ENCODE peak calls at places on chromosome 14, in nine cellular contexts. U, G, W, M, F, Z, N, L and R are unnamed samples.

GRCh38 chr14:49982522-49982951 is 89.7 kb downstream of the ARF6 start:
- DNase-seq in U (peak; percentile 38), G (no peak), W (no peak), M (no peak), F (peak; percentile 79), Z (no peak), N (no peak), L (peak; percentile 93), R (no peak)

GRCh38 chr14:101929946-101930345 is 34.4 kb upstream of the DYNC1H1 start:
- DNase-seq in U (no peak), G (no peak), W (no peak), M (no peak), F (no peak), Z (no peak), N (no peak), L (no peak), R (no peak)

GRCh38 chr14:101501341-101501740 is 60.0 kb upstream of the DIO3 start:
- DNase-seq in U (no peak), G (no peak), W (peak; percentile 4), M (no peak), F (no peak), Z (no peak), N (no peak), L (no peak), R (no peak)

GRCh38 chr14:85607571-85608219 is 77.8 kb downstream of the FLRT2 start:
- DNase-seq in U (peak; percentile 92), G (no peak), W (no peak), M (no peak), F (peak; percentile 77), Z (peak; percentile 34), N (no peak), L (peak; percentile 96), R (no peak)

GRCh38 chr14:41749425-41749824 is 142.7 kb downstream of the LRFN5 start:
- DNase-seq in U (peak; percentile 6), G (no peak), W (no peak), M (no peak), F (no peak), Z (peak; percentile 74), N (peak; percentile 8), L (peak; percentile 56), R (no peak)

GRCh38 chr14:90717916-90718315 is 98.3 kb downstream of the TTC7B start:
- DNase-seq in U (no peak), G (no peak), W (no peak), M (no peak), F (peak; percentile 73), Z (no peak), N (no peak), L (peak; percentile 53), R (no peak)

GRCh38 chr14:80485764-80486163 is 274.5 kb upstream of the DIO2 start:
- DNase-seq in U (no peak), G (no peak), W (no peak), M (no peak), F (no peak), Z (no peak), N (no peak), L (no peak), R (no peak)

GRCh38 chr14:64817631-64818030 is 62.1 kb downstream of the SPTB start:
- DNase-seq in U (no peak), G (no peak), W (no peak), M (no peak), F (peak; percentile 68), Z (no peak), N (no peak), L (no peak), R (no peak)

GRCh38 chr14:105315211-105315721 is 718 bp downstream of the PACS2 start:
- DNase-seq in U (peak; percentile 3), G (no peak), W (peak; percentile 66), M (peak; percentile 53), F (no peak), Z (no peak), N (no peak), L (no peak), R (peak; percentile 38)

GRCh38 chr14:77458249-77458950 is 507 bp downstream of the AHSA1 start:
- DNase-seq in U (peak; percentile 37), G (no peak), W (peak; percentile 44), M (no peak), F (peak; percentile 55), Z (no peak), N (no peak), L (peak; percentile 25), R (peak; percentile 85)

GRCh38 chr14:87873741-87874140 is 119.2 kb downstream of the GALC start:
- DNase-seq in U (peak; percentile 7), G (no peak), W (no peak), M (no peak), F (no peak), Z (no peak), N (no peak), L (peak; percentile 38), R (no peak)

GRCh38 chr14:69682607-69683263 is 71.3 kb downstream of the SUSD6 start:
- DNase-seq in U (peak; percentile 4), G (no peak), W (no peak), M (no peak), F (peak; percentile 44), Z (no peak), N (no peak), L (no peak), R (no peak)

GRCh38 chr14:106210650-106211049 is 684.3 kb downstream of the TMEM121 start:
- DNase-seq in U (no peak), G (no peak), W (no peak), M (no peak), F (no peak), Z (no peak), N (no peak), L (no peak), R (no peak)

GRCh38 chr14:91177073-91177796 is 63.4 kb downstream of the DGLUCY start:
- DNase-seq in U (peak; percentile 52), G (peak; percentile 29), W (peak; percentile 66), M (peak; percentile 50), F (peak; percentile 81), Z (peak; percentile 63), N (peak; percentile 64), L (peak; percentile 72), R (peak; percentile 76)

GRCh38 chr14:69069020-69069421 is 83.9 kb downstream of the DCAF5 start:
- DNase-seq in U (no peak), G (no peak), W (no peak), M (no peak), F (peak; percentile 70), Z (peak; percentile 14), N (no peak), L (peak; percentile 83), R (peak; percentile 47)

GRCh38 chr14:63027719-63028118 is 17.5 kb downstream of the KCNH5 start:
- DNase-seq in U (no peak), G (no peak), W (no peak), M (no peak), F (no peak), Z (no peak), N (no peak), L (no peak), R (no peak)

GRCh38 chr14:71473843-71474242 is 458.4 kb upstream of the RGS6 start:
- DNase-seq in U (no peak), G (no peak), W (no peak), M (no peak), F (no peak), Z (no peak), N (no peak), L (no peak), R (no peak)

GRCh38 chr14:92914087-92914656 is 8.8 kb upstream of the CHGA start:
- DNase-seq in U (peak; percentile 9), G (no peak), W (peak; percentile 37), M (no peak), F (peak; percentile 62), Z (no peak), N (no peak), L (peak; percentile 14), R (peak; percentile 68)

GRCh38 chr14:24224618-24225071 is 7.5 kb downstream of the NEDD8 start:
- DNase-seq in U (no peak), G (no peak), W (no peak), M (no peak), F (peak; percentile 73), Z (no peak), N (no peak), L (peak; percentile 73), R (no peak)

GRCh38 chr14:103279129-103280025 is 54.7 kb upstream of the EIF5 start:
- DNase-seq in U (no peak), G (no peak), W (no peak), M (no peak), F (no peak), Z (no peak), N (no peak), L (no peak), R (peak; percentile 51)

GRCh38 chr14:22190411-22191191 is 398.4 kb downstream of the DAD1 start:
- DNase-seq in U (no peak), G (no peak), W (no peak), M (no peak), F (no peak), Z (peak; percentile 90), N (no peak), L (peak; percentile 72), R (no peak)

GRCh38 chr14:99552572-99553216 is 51.3 kb downstream of the CCDC85C start:
- DNase-seq in U (no peak), G (no peak), W (no peak), M (no peak), F (no peak), Z (no peak), N (no peak), L (no peak), R (no peak)

GRCh38 chr14:81589381-81590065 is 55.9 kb upstream of the SEL1L start:
- DNase-seq in U (no peak), G (no peak), W (no peak), M (no peak), F (no peak), Z (no peak), N (no peak), L (no peak), R (no peak)

GRCh38 chr14:35932659-35933159 is 106.6 kb downstream of the BRMS1L start:
- DNase-seq in U (peak; percentile 22), G (peak; percentile 4), W (peak; percentile 20), M (no peak), F (no peak), Z (no peak), N (no peak), L (no peak), R (no peak)

GRCh38 chr14:90521121-90521929 is 124.5 kb downstream of the CALM1 start:
- DNase-seq in U (no peak), G (no peak), W (no peak), M (no peak), F (no peak), Z (peak; percentile 35), N (peak; percentile 27), L (no peak), R (no peak)

GRCh38 chr14:105335735-105336476 is 21.4 kb downstream of the PACS2 start:
- DNase-seq in U (no peak), G (no peak), W (no peak), M (no peak), F (no peak), Z (no peak), N (no peak), L (no peak), R (no peak)

GRCh38 chr14:75342762-75343599 is 64.4 kb downstream of the FOS start:
- DNase-seq in U (peak; percentile 51), G (no peak), W (no peak), M (no peak), F (no peak), Z (no peak), N (no peak), L (no peak), R (no peak)

GRCh38 chr14:69319911-69320310 is 60.0 kb downstream of the GALNT16 start:
- DNase-seq in U (no peak), G (no peak), W (no peak), M (no peak), F (no peak), Z (no peak), N (no peak), L (no peak), R (no peak)

GRCh38 chr14:65461730-65462129 is 49.2 kb downstream of the FUT8 start:
- DNase-seq in U (peak; percentile 76), G (no peak), W (no peak), M (no peak), F (peak; percentile 14), Z (no peak), N (no peak), L (peak; percentile 34), R (no peak)

GRCh38 chr14:100375273-100375962 is 52.3 kb downstream of the SLC25A47 start:
- DNase-seq in U (peak; percentile 90), G (peak; percentile 50), W (peak; percentile 33), M (no peak), F (peak; percentile 93), Z (peak; percentile 95), N (peak; percentile 11), L (peak; percentile 94), R (peak; percentile 95)

GRCh38 chr14:43625294-43625693 is 881.8 kb downstream of the FSCB start:
- DNase-seq in U (no peak), G (no peak), W (no peak), M (no peak), F (no peak), Z (no peak), N (no peak), L (no peak), R (no peak)